ENCODE peak calls at places on chromosomes 2 and 18, in four cellular contexts. One of them, this sample, is unnamed.

GRCh38 chr2:47094519-47095155 is 60.5 kb downstream of the STPG4 start:
- DNase-seq in NT2/D1: no peak
- DNase-seq in CD8-positive, alpha-beta T cell: no peak
- DNase-seq in cardiac muscle cell: no peak
- DNase-seq in this sample: no peak

GRCh38 chr18:2551425-2551824 is 19.9 kb downstream of the METTL4 start:
- DNase-seq in NT2/D1: no peak
- DNase-seq in cardiac muscle cell: no peak
- DNase-seq in CD8-positive, alpha-beta T cell: no peak
- DNase-seq in this sample: no peak

GRCh38 chr2:27779417-27780055 is 8.0 kb downstream of the MRPL33 start:
- DNase-seq in CD8-positive, alpha-beta T cell: no peak
- DNase-seq in cardiac muscle cell: no peak
- DNase-seq in NT2/D1: no peak
- DNase-seq in this sample: no peak

GRCh38 chr2:95352291-95353054 is 50.0 kb upstream of the FAHD2A start:
- DNase-seq in cardiac muscle cell: no peak
- DNase-seq in NT2/D1: no peak
- DNase-seq in CD8-positive, alpha-beta T cell: no peak
- DNase-seq in this sample: no peak

GRCh38 chr2:240351826-240352426 is 83.5 kb upstream of the GPC1 start:
- DNase-seq in CD8-positive, alpha-beta T cell: no peak
- DNase-seq in cardiac muscle cell: no peak
- DNase-seq in NT2/D1: no peak
- DNase-seq in this sample: no peak

GRCh38 chr2:86631846-86632485 is 8.3 kb upstream of the RNF103 start:
- DNase-seq in CD8-positive, alpha-beta T cell: no peak
- DNase-seq in NT2/D1: no peak
- DNase-seq in cardiac muscle cell: no peak
- DNase-seq in this sample: no peak

GRCh38 chr2:199484927-199485326 is 27.2 kb upstream of the SATB2 start:
- DNase-seq in NT2/D1: no peak
- DNase-seq in cardiac muscle cell: no peak
- DNase-seq in CD8-positive, alpha-beta T cell: no peak
- DNase-seq in this sample: no peak

GRCh38 chr2:20567159-20567925 is 83.6 kb downstream of the HS1BP3 start:
- DNase-seq in cardiac muscle cell: peak
- DNase-seq in CD8-positive, alpha-beta T cell: no peak
- DNase-seq in NT2/D1: no peak
- DNase-seq in this sample: no peak

GRCh38 chr18:9825571-9826073 is 60.2 kb upstream of the TXNDC2 start:
- DNase-seq in NT2/D1: no peak
- DNase-seq in CD8-positive, alpha-beta T cell: no peak
- DNase-seq in cardiac muscle cell: no peak
- DNase-seq in this sample: no peak

GRCh38 chr2:170006592-170007327 is 171.2 kb upstream of the MYO3B start:
- DNase-seq in cardiac muscle cell: no peak
- DNase-seq in CD8-positive, alpha-beta T cell: no peak
- DNase-seq in NT2/D1: no peak
- DNase-seq in this sample: no peak

GRCh38 chr2:48471048-48471474 is 58.9 kb upstream of the STON1 start:
- DNase-seq in CD8-positive, alpha-beta T cell: no peak
- DNase-seq in cardiac muscle cell: peak
- DNase-seq in NT2/D1: peak
- DNase-seq in this sample: no peak

GRCh38 chr2:33453905-33454479 is 22.5 kb upstream of the RASGRP3 start:
- DNase-seq in cardiac muscle cell: no peak
- DNase-seq in NT2/D1: no peak
- DNase-seq in CD8-positive, alpha-beta T cell: no peak
- DNase-seq in this sample: no peak

DNA sequence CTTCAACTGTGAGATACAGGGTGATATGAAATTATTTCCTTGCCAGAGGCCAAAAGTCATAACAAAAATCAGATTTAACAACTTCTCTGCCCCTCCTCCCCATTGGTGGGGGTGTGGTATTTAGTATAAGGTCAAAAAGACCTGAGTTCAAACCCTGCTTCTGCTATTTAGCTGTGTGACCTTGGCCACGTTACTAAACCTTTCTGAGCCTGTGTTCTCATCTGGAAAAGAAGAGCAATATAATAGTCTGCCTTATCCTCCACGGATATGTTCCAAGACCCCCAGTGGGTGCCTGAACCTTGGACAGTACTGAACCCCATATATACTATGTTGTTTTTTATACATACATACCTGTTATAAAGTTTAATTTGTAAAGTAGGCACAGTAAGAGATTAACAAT is 3.7 kb downstream of the CDC42EP3 start:
- DNase-seq in CD8-positive, alpha-beta T cell: no peak
- DNase-seq in NT2/D1: no peak
- DNase-seq in cardiac muscle cell: no peak
- DNase-seq in this sample: no peak
- H3K4me3 ChIP-seq in CD8-positive, alpha-beta T cell: no peak
- H3K4me3 ChIP-seq in NT2/D1: no peak
- H3K4me3 ChIP-seq in cardiac muscle cell: no peak
- H3K4me3 ChIP-seq in this sample: no peak

DNA sequence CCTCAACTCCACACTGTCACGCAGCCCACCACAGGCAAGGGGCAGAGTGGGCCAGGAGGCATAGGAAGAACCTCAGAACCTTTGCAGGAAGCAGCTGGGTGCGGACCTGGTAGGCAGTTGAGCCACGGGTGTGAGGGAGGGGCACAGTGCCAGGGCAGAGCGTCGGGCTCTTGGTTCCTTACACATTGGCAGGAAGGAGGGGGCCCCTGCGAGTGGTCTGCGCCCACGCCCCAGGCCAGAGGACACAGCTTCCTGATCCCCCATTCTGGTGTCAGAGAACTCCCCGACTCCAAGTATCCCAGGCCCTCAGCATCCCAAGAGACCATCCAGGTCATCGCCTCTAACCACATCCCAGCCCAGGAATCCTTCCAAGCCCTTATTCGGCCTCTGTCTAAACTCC is 61.5 kb downstream of the TNS1 start:
- DNase-seq in cardiac muscle cell: no peak
- DNase-seq in NT2/D1: no peak
- DNase-seq in CD8-positive, alpha-beta T cell: no peak
- DNase-seq in this sample: no peak
- H3K4me3 ChIP-seq in cardiac muscle cell: no peak
- H3K4me3 ChIP-seq in NT2/D1: no peak
- H3K4me3 ChIP-seq in CD8-positive, alpha-beta T cell: no peak
- H3K4me3 ChIP-seq in this sample: no peak

GRCh38 chr2:239252433-239253200 is 148.2 kb downstream of the HDAC4 start:
- DNase-seq in NT2/D1: no peak
- DNase-seq in CD8-positive, alpha-beta T cell: no peak
- DNase-seq in cardiac muscle cell: no peak
- DNase-seq in this sample: no peak
- H3K4me3 ChIP-seq in NT2/D1: no peak
- H3K4me3 ChIP-seq in CD8-positive, alpha-beta T cell: peak
- H3K4me3 ChIP-seq in cardiac muscle cell: no peak
- H3K4me3 ChIP-seq in this sample: no peak

GRCh38 chr2:88350262-88350640 is 102.2 kb downstream of the FOXI3 start:
- DNase-seq in CD8-positive, alpha-beta T cell: no peak
- DNase-seq in cardiac muscle cell: no peak
- DNase-seq in NT2/D1: no peak
- DNase-seq in this sample: no peak
- H3K4me3 ChIP-seq in CD8-positive, alpha-beta T cell: peak
- H3K4me3 ChIP-seq in cardiac muscle cell: peak
- H3K4me3 ChIP-seq in NT2/D1: peak
- H3K4me3 ChIP-seq in this sample: no peak

GRCh38 chr18:34158881-34159690 is 65.6 kb downstream of the NOL4 start:
- DNase-seq in CD8-positive, alpha-beta T cell: no peak
- DNase-seq in NT2/D1: peak
- DNase-seq in cardiac muscle cell: peak
- DNase-seq in this sample: no peak
- H3K4me3 ChIP-seq in CD8-positive, alpha-beta T cell: no peak
- H3K4me3 ChIP-seq in NT2/D1: peak
- H3K4me3 ChIP-seq in cardiac muscle cell: peak
- H3K4me3 ChIP-seq in this sample: no peak

GRCh38 chr2:108382196-108382595 is 4.4 kb downstream of the SULT1C4 start:
- DNase-seq in CD8-positive, alpha-beta T cell: no peak
- DNase-seq in cardiac muscle cell: no peak
- DNase-seq in NT2/D1: no peak
- DNase-seq in this sample: no peak

GRCh38 chr2:108383146-108383830 is 5.5 kb downstream of the SULT1C4 start:
- DNase-seq in CD8-positive, alpha-beta T cell: no peak
- DNase-seq in cardiac muscle cell: no peak
- DNase-seq in NT2/D1: peak
- DNase-seq in this sample: no peak

GRCh38 chr2:108376774-108377173 is 980 bp upstream of the SULT1C4 start:
- DNase-seq in cardiac muscle cell: no peak
- DNase-seq in CD8-positive, alpha-beta T cell: no peak
- DNase-seq in NT2/D1: no peak
- DNase-seq in this sample: no peak

GRCh38 chr2:108377815-108378630 is at the start of gene SULT1C4:
- DNase-seq in CD8-positive, alpha-beta T cell: no peak
- DNase-seq in NT2/D1: no peak
- DNase-seq in cardiac muscle cell: peak
- DNase-seq in this sample: no peak

GRCh38 chr2:108377411-108377810 is 343 bp upstream of the SULT1C4 start:
- DNase-seq in CD8-positive, alpha-beta T cell: no peak
- DNase-seq in cardiac muscle cell: no peak
- DNase-seq in NT2/D1: no peak
- DNase-seq in this sample: no peak
- H3K4me3 ChIP-seq in CD8-positive, alpha-beta T cell: no peak
- H3K4me3 ChIP-seq in cardiac muscle cell: no peak
- H3K4me3 ChIP-seq in NT2/D1: no peak
- H3K4me3 ChIP-seq in this sample: no peak

DNA sequence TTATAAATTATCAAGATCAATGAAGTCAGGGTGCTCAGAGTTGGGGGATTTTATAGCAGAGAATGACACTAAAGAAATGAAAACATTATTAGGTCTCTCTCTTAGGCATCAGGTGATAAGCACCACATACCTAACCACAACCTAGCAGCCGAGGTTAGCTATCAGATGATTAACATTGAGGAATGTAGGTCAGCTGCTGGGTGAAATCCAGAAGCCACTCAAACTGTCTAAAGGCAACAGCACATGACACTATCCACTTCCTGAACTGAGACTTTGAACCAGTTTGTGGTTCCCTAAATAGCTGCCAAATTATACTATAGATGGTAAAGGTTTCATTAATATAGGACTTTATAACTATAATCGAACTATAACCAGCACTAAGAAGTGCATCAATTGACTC is 4.7 kb downstream of the EPG5 start:
- DNase-seq in CD8-positive, alpha-beta T cell: peak
- DNase-seq in NT2/D1: no peak
- DNase-seq in cardiac muscle cell: peak
- DNase-seq in this sample: no peak
- H3K4me3 ChIP-seq in CD8-positive, alpha-beta T cell: no peak
- H3K4me3 ChIP-seq in NT2/D1: no peak
- H3K4me3 ChIP-seq in cardiac muscle cell: no peak
- H3K4me3 ChIP-seq in this sample: no peak

GRCh38 chr2:234272069-234272850 is 221.8 kb downstream of the SPP2 start:
- DNase-seq in NT2/D1: no peak
- DNase-seq in CD8-positive, alpha-beta T cell: no peak
- DNase-seq in cardiac muscle cell: no peak
- DNase-seq in this sample: no peak
- H3K4me3 ChIP-seq in NT2/D1: no peak
- H3K4me3 ChIP-seq in CD8-positive, alpha-beta T cell: no peak
- H3K4me3 ChIP-seq in cardiac muscle cell: no peak
- H3K4me3 ChIP-seq in this sample: no peak